ENCODE peak calls at places on chromosomes 7 and 10, in four cellular contexts. A is pancreas; T is occipital lobe; I is CD4-positive, CD25-positive, alpha-beta regulatory T cell. Q is an unnamed sample.

GRCh38 chr10:60677541-60678129 is 100.6 kb upstream of the CDK1 start:
- DNase-seq in A (no peak), T (no peak), I (no peak), Q (no peak)

GRCh38 chr7:23600251-23600650 is 3.1 kb downstream of the CCDC126 start:
- DNase-seq in A (no peak), T (no peak), I (no peak), Q (no peak)

GRCh38 chr7:78279035-78279434 is 480.5 kb downstream of the PHTF2 start:
- DNase-seq in A (no peak), T (no peak), I (no peak), Q (no peak)

GRCh38 chr7:157526604-157527003 is 189.8 kb downstream of the DNAJB6 start:
- DNase-seq in A (no peak), T (no peak), I (no peak), Q (no peak)

GRCh38 chr10:72375585-72375984 is 20.9 kb upstream of the DNAJB12 start:
- DNase-seq in A (no peak), T (no peak), I (no peak), Q (no peak)

GRCh38 chr10:102967123-102967522 is 49.0 kb downstream of the CNNM2 start:
- DNase-seq in A (no peak), T (no peak), I (no peak), Q (no peak)

GRCh38 chr7:115782716-115783460 is 247.7 kb downstream of the TFEC start:
- DNase-seq in A (no peak), T (no peak), I (no peak), Q (no peak)

GRCh38 chr10:92102601-92103213 is 179.1 kb downstream of the BTAF1 start:
- DNase-seq in A (no peak), T (no peak), I (no peak), Q (no peak)

GRCh38 chr7:27723086-27723485 is 16.9 kb upstream of the TAX1BP1 start:
- DNase-seq in A (peak; percentile 55), T (no peak), I (peak; percentile 9), Q (peak; percentile 38)

GRCh38 chr7:17041324-17041723 is 159.5 kb upstream of the AGR3 start:
- DNase-seq in A (no peak), T (no peak), I (no peak), Q (no peak)

GRCh38 chr7:157409149-157409752 is 72.4 kb downstream of the DNAJB6 start:
- DNase-seq in A (no peak), T (no peak), I (no peak), Q (no peak)

GRCh38 chr7:158731761-158732160 is 27.2 kb upstream of the NCAPG2 start:
- DNase-seq in A (no peak), T (no peak), I (no peak), Q (no peak)

GRCh38 chr10:126243306-126243705 is 145.0 kb downstream of the ADAM12 start:
- DNase-seq in A (no peak), T (no peak), I (no peak), Q (no peak)

GRCh38 chr10:4678023-4678950 is 147.7 kb upstream of the AKR1E2 start:
- DNase-seq in A (peak; percentile 32), T (no peak), I (no peak), Q (no peak)

GRCh38 chr7:106190589-106191330 is 78.6 kb upstream of the SYPL1 start:
- DNase-seq in A (no peak), T (no peak), I (no peak), Q (no peak)

GRCh38 chr10:125407000-125407502 is 246.7 kb upstream of the CTBP2 start:
- DNase-seq in A (peak; percentile 48), T (no peak), I (no peak), Q (no peak)

GRCh38 chr7:44148961-44149550 is 7.9 kb upstream of the MYL7 start:
- DNase-seq in A (no peak), T (no peak), I (no peak), Q (no peak)

GRCh38 chr7:151246161-151247015 is 2.1 kb downstream of the SMARCD3 start:
- DNase-seq in A (no peak), T (no peak), I (no peak), Q (no peak)

GRCh38 chr7:42460948-42461347 is 223.9 kb upstream of the GLI3 start:
- DNase-seq in A (no peak), T (no peak), I (no peak), Q (no peak)

GRCh38 chr10:132050191-132050590 is 15.6 kb upstream of the JAKMIP3 start:
- DNase-seq in A (no peak), T (no peak), I (no peak), Q (peak; percentile 40)

GRCh38 chr10:88865281-88865876 is 13.7 kb upstream of the ANKRD22 start:
- DNase-seq in A (no peak), T (no peak), I (peak; percentile 47), Q (peak; percentile 31)

GRCh38 chr7:46932266-46932655 is 649.6 kb downstream of the TNS3 start:
- DNase-seq in A (no peak), T (no peak), I (no peak), Q (no peak)

GRCh38 chr10:50417486-50417905 is 166.2 kb upstream of the ASAH2 start:
- DNase-seq in A (no peak), T (no peak), I (peak; percentile 56), Q (no peak)

GRCh38 chr10:81018898-81019890 is 481.5 kb downstream of the SH2D4B start:
- DNase-seq in A (peak; percentile 23), T (peak; percentile 21), I (peak; percentile 40), Q (peak; percentile 40)

GRCh38 chr10:82319558-82319957 is 444.6 kb downstream of the NRG3 start:
- DNase-seq in A (no peak), T (no peak), I (no peak), Q (no peak)

GRCh38 chr10:60955321-60955720 is 11.3 kb upstream of the RHOBTB1 start:
- DNase-seq in A (no peak), T (no peak), I (no peak), Q (no peak)

GRCh38 chr7:110541962-110542361 is 549.0 kb upstream of the LRRN3 start:
- DNase-seq in A (no peak), T (no peak), I (no peak), Q (no peak)

GRCh38 chr7:114084381-114085312 is 165.8 kb upstream of the PPP1R3A start:
- DNase-seq in A (peak; percentile 62), T (no peak), I (no peak), Q (no peak)

GRCh38 chr10:10977231-10977956 is 40.3 kb upstream of the CELF2 start:
- DNase-seq in A (no peak), T (no peak), I (no peak), Q (no peak)

GRCh38 chr7:150631866-150632864 is at the start of gene GIMAP6:
- DNase-seq in A (no peak), T (no peak), I (peak; percentile 75), Q (peak; percentile 66)

Q was measured in Jurkat, Clone E6-1.